ENCODE peak calls at places on chromosome 16, in seven cellular contexts. One of them, this sample, is unnamed.

GRCh38 chr16:87541882-87542234 is 49.0 kb upstream of the ZCCHC14 start:
- DNase-seq in neuronal stem cell: no peak
- DNase-seq in H9: no peak
- DNase-seq in mesendoderm: no peak
- DNase-seq in H1: no peak
- DNase-seq in trophoblast cell: no peak
- DNase-seq in mesenchymal stem cell: no peak
- DNase-seq in this sample: no peak

GRCh38 chr16:64933890-64934289 is 188.0 kb downstream of the CDH11 start:
- DNase-seq in neuronal stem cell: no peak
- DNase-seq in H9: no peak
- DNase-seq in mesendoderm: no peak
- DNase-seq in H1: no peak
- DNase-seq in trophoblast cell: no peak
- DNase-seq in mesenchymal stem cell: no peak
- DNase-seq in this sample: peak

GRCh38 chr16:60074378-60074777 is 1340.3 kb upstream of the GOT2 start:
- DNase-seq in neuronal stem cell: no peak
- DNase-seq in H9: no peak
- DNase-seq in mesendoderm: no peak
- DNase-seq in H1: no peak
- DNase-seq in trophoblast cell: no peak
- DNase-seq in mesenchymal stem cell: no peak
- DNase-seq in this sample: no peak

GRCh38 chr16:89593841-89594240 is 18.3 kb downstream of the CPNE7 start:
- DNase-seq in neuronal stem cell: no peak
- DNase-seq in H9: no peak
- DNase-seq in mesendoderm: no peak
- DNase-seq in H1: no peak
- DNase-seq in trophoblast cell: no peak
- DNase-seq in mesenchymal stem cell: no peak
- DNase-seq in this sample: no peak

GRCh38 chr16:57413301-57413730 is 8.7 kb downstream of the CCL17 start:
- DNase-seq in neuronal stem cell: no peak
- DNase-seq in H9: no peak
- DNase-seq in mesendoderm: no peak
- DNase-seq in H1: no peak
- DNase-seq in trophoblast cell: no peak
- DNase-seq in mesenchymal stem cell: no peak
- DNase-seq in this sample: no peak

GRCh38 chr16:16857603-16858283 is 478.8 kb downstream of the NPIPA7 start:
- DNase-seq in neuronal stem cell: no peak
- DNase-seq in H9: no peak
- DNase-seq in mesendoderm: peak
- DNase-seq in H1: no peak
- DNase-seq in trophoblast cell: peak
- DNase-seq in mesenchymal stem cell: no peak
- DNase-seq in this sample: no peak

GRCh38 chr16:30600215-30600614 is 10.0 kb downstream of the ZNF689 start:
- DNase-seq in neuronal stem cell: no peak
- DNase-seq in H9: no peak
- DNase-seq in mesendoderm: no peak
- DNase-seq in H1: no peak
- DNase-seq in trophoblast cell: no peak
- DNase-seq in mesenchymal stem cell: no peak
- DNase-seq in this sample: no peak

GRCh38 chr16:58222532-58223316 is 24.8 kb upstream of the CSNK2A2 start:
- DNase-seq in neuronal stem cell: no peak
- DNase-seq in H9: peak
- DNase-seq in mesendoderm: peak
- DNase-seq in H1: no peak
- DNase-seq in trophoblast cell: peak
- DNase-seq in mesenchymal stem cell: peak
- DNase-seq in this sample: peak

GRCh38 chr16:15704545-15704987 is 54.5 kb downstream of the NDE1 start:
- DNase-seq in neuronal stem cell: peak
- DNase-seq in H9: peak
- DNase-seq in mesendoderm: peak
- DNase-seq in H1: peak
- DNase-seq in trophoblast cell: peak
- DNase-seq in mesenchymal stem cell: peak
- DNase-seq in this sample: peak

GRCh38 chr16:46830417-46830901 is 521 bp downstream of the C16orf87 start:
- DNase-seq in neuronal stem cell: peak
- DNase-seq in H9: no peak
- DNase-seq in mesendoderm: peak
- DNase-seq in H1: no peak
- DNase-seq in trophoblast cell: peak
- DNase-seq in mesenchymal stem cell: no peak
- DNase-seq in this sample: no peak

GRCh38 chr16:1435921-1436697 is 5.2 kb downstream of the PERCC1 start:
- DNase-seq in neuronal stem cell: no peak
- DNase-seq in H9: peak
- DNase-seq in mesendoderm: peak
- DNase-seq in H1: no peak
- DNase-seq in trophoblast cell: peak
- DNase-seq in mesenchymal stem cell: no peak
- DNase-seq in this sample: no peak

GRCh38 chr16:20774703-20775362 is 11.0 kb downstream of the ACSM3 start:
- DNase-seq in neuronal stem cell: peak
- DNase-seq in H9: peak
- DNase-seq in mesendoderm: peak
- DNase-seq in H1: peak
- DNase-seq in trophoblast cell: peak
- DNase-seq in mesenchymal stem cell: peak
- DNase-seq in this sample: peak

GRCh38 chr16:85006639-85007038 is 4.7 kb downstream of the ZDHHC7 start:
- DNase-seq in neuronal stem cell: no peak
- DNase-seq in H9: no peak
- DNase-seq in mesendoderm: no peak
- DNase-seq in H1: no peak
- DNase-seq in trophoblast cell: no peak
- DNase-seq in mesenchymal stem cell: no peak
- DNase-seq in this sample: peak

GRCh38 chr16:23974223-23974622 is 138.4 kb downstream of the PRKCB start:
- DNase-seq in neuronal stem cell: peak
- DNase-seq in H9: peak
- DNase-seq in mesendoderm: peak
- DNase-seq in H1: peak
- DNase-seq in trophoblast cell: no peak
- DNase-seq in mesenchymal stem cell: no peak
- DNase-seq in this sample: no peak

GRCh38 chr16:56551796-56552738 is 12.8 kb upstream of the MT4 start:
- DNase-seq in neuronal stem cell: no peak
- DNase-seq in H9: no peak
- DNase-seq in mesendoderm: no peak
- DNase-seq in H1: no peak
- DNase-seq in trophoblast cell: no peak
- DNase-seq in mesenchymal stem cell: no peak
- DNase-seq in this sample: no peak

GRCh38 chr16:54460254-54460860 is 173.8 kb upstream of the IRX3 start:
- DNase-seq in neuronal stem cell: no peak
- DNase-seq in H9: no peak
- DNase-seq in mesendoderm: no peak
- DNase-seq in H1: no peak
- DNase-seq in trophoblast cell: no peak
- DNase-seq in mesenchymal stem cell: no peak
- DNase-seq in this sample: no peak

GRCh38 chr16:85371948-85372347 is 241.2 kb upstream of the GSE1 start:
- DNase-seq in neuronal stem cell: no peak
- DNase-seq in H9: no peak
- DNase-seq in mesendoderm: no peak
- DNase-seq in H1: no peak
- DNase-seq in trophoblast cell: no peak
- DNase-seq in mesenchymal stem cell: no peak
- DNase-seq in this sample: no peak

GRCh38 chr16:69073181-69073669 is 32.2 kb upstream of the HAS3 start:
- DNase-seq in neuronal stem cell: no peak
- DNase-seq in H9: no peak
- DNase-seq in mesendoderm: peak
- DNase-seq in H1: no peak
- DNase-seq in trophoblast cell: peak
- DNase-seq in mesenchymal stem cell: peak
- DNase-seq in this sample: peak

GRCh38 chr16:5071681-5072333 is at the start of gene ALG1:
- DNase-seq in neuronal stem cell: peak
- DNase-seq in H9: peak
- DNase-seq in mesendoderm: peak
- DNase-seq in H1: peak
- DNase-seq in trophoblast cell: peak
- DNase-seq in mesenchymal stem cell: peak
- DNase-seq in this sample: peak
- H3K23ac ChIP-seq in neuronal stem cell: peak
- H3K23ac ChIP-seq in H9: no peak
- H3K23ac ChIP-seq in mesendoderm: no peak
- H3K23ac ChIP-seq in H1: no peak
- H3K23ac ChIP-seq in trophoblast cell: no peak
- H3K23ac ChIP-seq in mesenchymal stem cell: peak
- H3K23ac ChIP-seq in this sample: peak

DNA sequence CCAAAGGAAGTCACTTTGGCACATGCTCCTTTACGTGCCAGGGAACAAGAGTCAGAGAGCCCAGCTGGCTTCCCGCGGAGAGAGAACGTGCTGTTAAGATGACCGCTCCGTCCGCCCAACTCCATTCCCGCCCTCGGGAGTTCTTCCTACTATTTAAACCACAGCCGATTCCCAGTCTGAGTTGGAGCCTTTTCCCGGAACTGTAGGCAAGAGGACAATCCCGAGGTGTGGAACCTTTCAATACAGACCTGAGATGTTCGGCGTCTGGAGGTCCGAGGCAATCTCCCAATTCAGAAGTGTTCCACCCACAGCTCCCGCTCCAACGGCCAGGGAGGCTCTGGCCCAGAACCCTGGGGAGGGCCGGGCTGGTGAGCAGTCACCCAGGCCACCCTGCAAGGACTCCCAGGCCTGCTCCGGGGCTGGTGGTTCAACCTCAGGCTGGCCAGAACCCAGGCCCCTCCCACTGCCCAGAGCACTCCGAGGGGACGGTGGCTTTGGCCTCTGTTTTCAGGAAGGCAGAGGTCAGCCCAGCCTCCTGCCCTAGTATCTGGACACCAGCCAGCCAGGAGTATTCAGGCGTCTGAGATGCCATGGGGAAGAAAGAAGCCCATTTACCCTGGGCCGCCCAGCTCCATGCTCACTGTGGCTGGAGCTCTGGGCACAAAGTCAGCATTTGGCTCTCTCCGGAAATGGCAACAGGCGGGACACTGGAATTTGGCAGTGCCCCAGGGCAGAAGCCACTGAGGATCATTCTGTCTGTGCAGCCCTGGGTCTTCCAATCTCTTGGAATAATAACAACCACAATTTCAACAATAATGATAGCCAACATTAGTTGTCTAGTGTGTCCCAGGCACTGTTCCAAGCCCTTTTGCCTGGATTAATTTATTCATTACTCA is 21.4 kb downstream of the EMP2 start:
- DNase-seq in neuronal stem cell: no peak
- DNase-seq in H9: no peak
- DNase-seq in mesendoderm: no peak
- DNase-seq in H1: no peak
- DNase-seq in trophoblast cell: peak
- DNase-seq in mesenchymal stem cell: no peak
- DNase-seq in this sample: no peak
- H3K23ac ChIP-seq in neuronal stem cell: no peak
- H3K23ac ChIP-seq in H9: no peak
- H3K23ac ChIP-seq in mesendoderm: no peak
- H3K23ac ChIP-seq in H1: no peak
- H3K23ac ChIP-seq in trophoblast cell: no peak
- H3K23ac ChIP-seq in mesenchymal stem cell: no peak
- H3K23ac ChIP-seq in this sample: no peak

GRCh38 chr16:9039208-9039607 is 52.2 kb upstream of the HAPSTR1 start:
- DNase-seq in neuronal stem cell: no peak
- DNase-seq in H9: no peak
- DNase-seq in mesendoderm: peak
- DNase-seq in H1: no peak
- DNase-seq in trophoblast cell: no peak
- DNase-seq in mesenchymal stem cell: peak
- DNase-seq in this sample: peak

GRCh38 chr16:9034056-9034455 is 57.4 kb upstream of the HAPSTR1 start:
- DNase-seq in neuronal stem cell: no peak
- DNase-seq in H9: no peak
- DNase-seq in mesendoderm: no peak
- DNase-seq in H1: no peak
- DNase-seq in trophoblast cell: no peak
- DNase-seq in mesenchymal stem cell: no peak
- DNase-seq in this sample: no peak

GRCh38 chr16:9035986-9036385 is 55.5 kb upstream of the HAPSTR1 start:
- DNase-seq in neuronal stem cell: no peak
- DNase-seq in H9: no peak
- DNase-seq in mesendoderm: no peak
- DNase-seq in H1: no peak
- DNase-seq in trophoblast cell: peak
- DNase-seq in mesenchymal stem cell: no peak
- DNase-seq in this sample: no peak

DNA sequence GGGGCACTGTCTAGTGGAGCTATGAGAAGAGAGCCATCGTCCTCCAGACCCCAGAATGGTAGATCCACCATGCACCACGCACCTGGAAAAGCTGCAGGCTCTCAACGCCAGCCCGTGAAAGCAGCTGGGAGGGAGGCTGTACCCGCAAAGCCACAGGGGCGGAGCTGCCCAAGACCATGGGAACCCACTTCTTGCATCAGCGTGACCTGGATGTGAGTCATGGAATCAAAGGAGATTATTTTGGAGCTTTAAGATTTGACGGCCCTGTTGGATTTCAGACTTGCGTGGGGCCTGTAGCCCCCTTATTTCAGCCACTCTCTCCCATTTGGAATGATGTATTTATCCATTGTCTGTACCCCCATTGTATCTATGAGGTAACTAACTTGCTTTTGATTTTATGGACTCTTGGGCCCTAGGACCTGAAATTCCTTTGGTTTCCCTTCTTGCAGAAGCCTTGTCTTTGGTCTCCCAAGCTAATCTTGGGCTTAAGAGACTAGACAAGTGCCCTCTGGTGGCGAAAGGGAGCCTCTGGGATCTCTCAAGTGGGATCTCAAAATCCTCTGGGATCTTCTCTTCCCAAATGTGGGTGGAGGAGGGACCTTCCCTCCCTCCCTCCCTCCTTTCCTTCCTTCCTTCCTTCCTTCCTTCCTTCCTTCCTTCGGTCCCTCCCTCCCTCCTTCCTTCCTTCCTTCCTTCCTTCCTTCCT is 58.2 kb upstream of the HAPSTR1 start:
- DNase-seq in neuronal stem cell: peak
- DNase-seq in H9: peak
- DNase-seq in mesendoderm: peak
- DNase-seq in H1: peak
- DNase-seq in trophoblast cell: peak
- DNase-seq in mesenchymal stem cell: peak
- DNase-seq in this sample: peak
- H3K23ac ChIP-seq in neuronal stem cell: no peak
- H3K23ac ChIP-seq in H9: no peak
- H3K23ac ChIP-seq in mesendoderm: no peak
- H3K23ac ChIP-seq in H1: no peak
- H3K23ac ChIP-seq in trophoblast cell: no peak
- H3K23ac ChIP-seq in mesenchymal stem cell: no peak
- H3K23ac ChIP-seq in this sample: no peak

DNA sequence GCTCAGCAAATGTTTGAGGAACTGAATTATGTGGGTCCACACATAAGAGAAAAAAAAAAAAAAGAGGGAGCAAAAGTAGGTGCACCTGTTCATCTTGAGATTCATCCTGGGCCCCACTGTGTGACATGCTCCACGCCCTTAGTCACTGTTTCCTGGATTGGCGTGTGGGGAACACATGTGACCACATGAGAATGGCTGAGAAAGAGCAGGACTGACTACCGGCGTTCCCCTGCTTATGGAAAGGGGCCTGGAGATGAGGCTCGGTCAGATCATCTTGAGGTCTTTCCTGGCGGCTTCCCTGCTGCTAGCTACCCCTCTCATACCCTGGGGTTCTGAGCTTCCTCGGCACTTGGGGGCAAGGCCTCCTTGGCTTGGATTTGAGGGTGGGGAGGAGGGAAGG is 3.9 kb downstream of the DEXI start:
- DNase-seq in neuronal stem cell: no peak
- DNase-seq in H9: no peak
- DNase-seq in mesendoderm: no peak
- DNase-seq in H1: no peak
- DNase-seq in trophoblast cell: no peak
- DNase-seq in mesenchymal stem cell: no peak
- DNase-seq in this sample: no peak
- H3K23ac ChIP-seq in neuronal stem cell: no peak
- H3K23ac ChIP-seq in H9: no peak
- H3K23ac ChIP-seq in mesendoderm: no peak
- H3K23ac ChIP-seq in H1: no peak
- H3K23ac ChIP-seq in trophoblast cell: no peak
- H3K23ac ChIP-seq in mesenchymal stem cell: peak
- H3K23ac ChIP-seq in this sample: no peak

This sample was measured in IMR-90.